ENCODE peak calls at places on chromosomes 4 and X, in seven cellular contexts. One of them, this sample, is unnamed. For H3K9me3 and H3K36me3, the result is how much of the 10 kb centered on the place peaks cover.

GRCh38 chr4:47373729-47374128 is 89.8 kb downstream of the COMMD8 start:
- DNase-seq in upper lobe of right lung: no peak
- DNase-seq in GM23248: no peak
- DNase-seq in tibial artery: no peak
- DNase-seq in neural progenitor cell: no peak
- DNase-seq in lung: no peak
- DNase-seq in adrenal gland: no peak
- DNase-seq in this sample: no peak

GRCh38 chr4:15063341-15063740 is 61.1 kb downstream of the CPEB2 start:
- DNase-seq in upper lobe of right lung: no peak
- DNase-seq in GM23248: no peak
- DNase-seq in tibial artery: no peak
- DNase-seq in neural progenitor cell: no peak
- DNase-seq in lung: no peak
- DNase-seq in adrenal gland: no peak
- DNase-seq in this sample: no peak

GRCh38 chr4:80172203-80172602 is 25.1 kb upstream of the PRDM8 start:
- DNase-seq in upper lobe of right lung: no peak
- DNase-seq in GM23248: peak
- DNase-seq in tibial artery: no peak
- DNase-seq in neural progenitor cell: no peak
- DNase-seq in lung: no peak
- DNase-seq in adrenal gland: no peak
- DNase-seq in this sample: no peak

GRCh38 chr4:88585908-88586307 is 6.4 kb upstream of the HERC3 start:
- DNase-seq in upper lobe of right lung: no peak
- DNase-seq in GM23248: peak
- DNase-seq in tibial artery: no peak
- DNase-seq in neural progenitor cell: no peak
- DNase-seq in lung: no peak
- DNase-seq in adrenal gland: no peak
- DNase-seq in this sample: no peak

GRCh38 chrX:39603291-39603690 is 494.5 kb downstream of the BCOR start:
- DNase-seq in upper lobe of right lung: no peak
- DNase-seq in GM23248: no peak
- DNase-seq in tibial artery: no peak
- DNase-seq in neural progenitor cell: no peak
- DNase-seq in lung: no peak
- DNase-seq in adrenal gland: no peak
- DNase-seq in this sample: no peak

GRCh38 chr4:180449395-180449956 is 1793.7 kb upstream of the TENM3 start:
- DNase-seq in upper lobe of right lung: no peak
- DNase-seq in GM23248: no peak
- DNase-seq in tibial artery: no peak
- DNase-seq in neural progenitor cell: peak
- DNase-seq in lung: no peak
- DNase-seq in adrenal gland: peak
- DNase-seq in this sample: no peak

GRCh38 chr4:164802301-164802700 is 48.4 kb downstream of the SMIM31 start:
- DNase-seq in upper lobe of right lung: no peak
- DNase-seq in GM23248: no peak
- DNase-seq in tibial artery: no peak
- DNase-seq in neural progenitor cell: no peak
- DNase-seq in lung: no peak
- DNase-seq in adrenal gland: no peak
- DNase-seq in this sample: no peak

GRCh38 chrX:38654302-38654701 is 93.0 kb downstream of the TSPAN7 start:
- DNase-seq in upper lobe of right lung: no peak
- DNase-seq in GM23248: peak
- DNase-seq in tibial artery: no peak
- DNase-seq in neural progenitor cell: peak
- DNase-seq in lung: no peak
- DNase-seq in adrenal gland: no peak
- DNase-seq in this sample: no peak

GRCh38 chr4:183356931-183357675 is 34.9 kb upstream of the CLDN24 start:
- DNase-seq in upper lobe of right lung: peak
- DNase-seq in GM23248: no peak
- DNase-seq in tibial artery: no peak
- DNase-seq in neural progenitor cell: no peak
- DNase-seq in lung: no peak
- DNase-seq in adrenal gland: peak
- DNase-seq in this sample: no peak

GRCh38 chr4:66604192-66604591 is 933.9 kb upstream of the EPHA5 start:
- DNase-seq in upper lobe of right lung: no peak
- DNase-seq in GM23248: no peak
- DNase-seq in tibial artery: no peak
- DNase-seq in neural progenitor cell: no peak
- DNase-seq in lung: no peak
- DNase-seq in adrenal gland: no peak
- DNase-seq in this sample: no peak

GRCh38 chrX:67749536-67749935 is 205.7 kb downstream of the AR start:
- DNase-seq in upper lobe of right lung: no peak
- DNase-seq in GM23248: no peak
- DNase-seq in tibial artery: no peak
- DNase-seq in neural progenitor cell: no peak
- DNase-seq in lung: no peak
- DNase-seq in adrenal gland: no peak
- DNase-seq in this sample: no peak

GRCh38 chr4:139977838-139978604 is 176.0 kb downstream of the MAML3 start:
- DNase-seq in upper lobe of right lung: no peak
- DNase-seq in GM23248: no peak
- DNase-seq in tibial artery: no peak
- DNase-seq in neural progenitor cell: no peak
- DNase-seq in lung: peak
- DNase-seq in adrenal gland: no peak
- DNase-seq in this sample: no peak

GRCh38 chr4:30605616-30606015 is 114.6 kb upstream of the PCDH7 start:
- DNase-seq in upper lobe of right lung: no peak
- DNase-seq in GM23248: no peak
- DNase-seq in tibial artery: no peak
- DNase-seq in neural progenitor cell: no peak
- DNase-seq in lung: no peak
- DNase-seq in adrenal gland: no peak
- DNase-seq in this sample: no peak

GRCh38 chr4:174948826-174949225 is 30.7 kb downstream of the ADAM29 start:
- DNase-seq in upper lobe of right lung: no peak
- DNase-seq in GM23248: no peak
- DNase-seq in tibial artery: no peak
- DNase-seq in neural progenitor cell: no peak
- DNase-seq in lung: no peak
- DNase-seq in adrenal gland: no peak
- DNase-seq in this sample: no peak

GRCh38 chr4:38516194-38516593 is 147.8 kb upstream of the KLF3 start:
- DNase-seq in upper lobe of right lung: no peak
- DNase-seq in GM23248: no peak
- DNase-seq in tibial artery: no peak
- DNase-seq in neural progenitor cell: no peak
- DNase-seq in lung: no peak
- DNase-seq in adrenal gland: no peak
- DNase-seq in this sample: no peak

GRCh38 chr4:11670304-11670703 is 241.6 kb upstream of the HS3ST1 start:
- DNase-seq in upper lobe of right lung: no peak
- DNase-seq in GM23248: no peak
- DNase-seq in tibial artery: no peak
- DNase-seq in neural progenitor cell: no peak
- DNase-seq in lung: no peak
- DNase-seq in adrenal gland: no peak
- DNase-seq in this sample: no peak

GRCh38 chr4:88960576-88960975 is 96.4 kb downstream of the FAM13A start:
- DNase-seq in upper lobe of right lung: no peak
- DNase-seq in GM23248: no peak
- DNase-seq in tibial artery: no peak
- DNase-seq in neural progenitor cell: peak
- DNase-seq in lung: no peak
- DNase-seq in adrenal gland: no peak
- DNase-seq in this sample: no peak

GRCh38 chr4:149972407-149972806 is 105.8 kb upstream of the DCLK2 start:
- DNase-seq in upper lobe of right lung: no peak
- DNase-seq in GM23248: no peak
- DNase-seq in tibial artery: no peak
- DNase-seq in neural progenitor cell: no peak
- DNase-seq in lung: no peak
- DNase-seq in adrenal gland: no peak
- DNase-seq in this sample: no peak

GRCh38 chr4:18882468-18882867 is 860.9 kb upstream of the LCORL start:
- DNase-seq in upper lobe of right lung: no peak
- DNase-seq in GM23248: peak
- DNase-seq in tibial artery: no peak
- DNase-seq in neural progenitor cell: peak
- DNase-seq in lung: no peak
- DNase-seq in adrenal gland: no peak
- DNase-seq in this sample: no peak

DNA sequence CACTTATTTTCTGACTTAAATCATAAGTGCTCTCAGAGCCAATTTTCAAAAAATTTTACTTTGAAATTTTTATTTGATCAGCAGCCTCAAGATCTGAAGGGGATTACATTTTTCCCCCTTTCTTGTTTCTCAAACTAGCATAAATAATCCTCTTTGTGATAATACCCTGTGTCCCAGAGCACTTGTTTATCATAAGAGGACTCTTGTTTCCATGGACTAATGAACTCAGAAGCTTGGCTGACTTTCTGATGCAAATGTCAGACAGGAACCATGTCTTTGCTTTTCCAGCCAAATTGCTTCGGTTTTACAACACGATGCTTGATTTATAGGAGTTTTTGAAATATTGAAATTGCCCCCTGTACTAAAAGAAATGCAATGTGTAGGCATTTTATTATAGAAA is 859.3 kb upstream of the LCORL start:
- DNase-seq in upper lobe of right lung: no peak
- DNase-seq in GM23248: no peak
- DNase-seq in tibial artery: no peak
- DNase-seq in neural progenitor cell: no peak
- DNase-seq in lung: no peak
- DNase-seq in adrenal gland: no peak
- DNase-seq in this sample: no peak
- H3K9me3 ChIP-seq in upper lobe of right lung: under half
- H3K9me3 ChIP-seq in GM23248: under half
- H3K9me3 ChIP-seq in tibial artery: under half
- H3K9me3 ChIP-seq in neural progenitor cell: under half
- H3K9me3 ChIP-seq in lung: under half
- H3K9me3 ChIP-seq in adrenal gland: under half
- H3K9me3 ChIP-seq in this sample: under half

GRCh38 chr4:26420903-26421302 is 69.4 kb downstream of the CCKAR start:
- DNase-seq in upper lobe of right lung: no peak
- DNase-seq in GM23248: peak
- DNase-seq in tibial artery: no peak
- DNase-seq in neural progenitor cell: no peak
- DNase-seq in lung: no peak
- DNase-seq in adrenal gland: no peak
- DNase-seq in this sample: no peak
- H3K36me3 ChIP-seq in upper lobe of right lung: half or more
- H3K36me3 ChIP-seq in GM23248: under half
- H3K36me3 ChIP-seq in tibial artery: under half
- H3K36me3 ChIP-seq in neural progenitor cell: under half
- H3K36me3 ChIP-seq in lung: under half
- H3K36me3 ChIP-seq in adrenal gland: under half
- H3K36me3 ChIP-seq in this sample: under half

DNA sequence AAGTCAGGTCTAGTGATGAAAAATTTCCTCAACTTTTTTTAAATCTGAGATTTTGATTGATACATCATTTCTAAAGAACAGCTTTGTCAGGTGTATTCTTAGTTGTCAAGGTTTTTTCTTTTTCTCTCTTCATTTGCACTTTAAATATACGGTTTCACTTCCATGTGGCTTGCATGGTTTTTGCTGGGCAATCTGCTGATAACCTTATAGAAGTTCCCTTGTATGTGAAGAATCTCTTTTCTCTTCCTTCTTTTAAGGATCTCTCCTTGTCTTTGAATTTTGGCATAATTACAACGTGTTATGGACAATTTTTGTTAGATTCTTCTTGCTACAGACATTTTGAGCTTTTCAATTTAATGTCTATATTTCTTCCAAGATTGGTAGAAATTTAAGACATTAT is 76.4 kb downstream of the ZNF721 start:
- DNase-seq in upper lobe of right lung: no peak
- DNase-seq in GM23248: no peak
- DNase-seq in tibial artery: no peak
- DNase-seq in neural progenitor cell: no peak
- DNase-seq in lung: no peak
- DNase-seq in adrenal gland: no peak
- DNase-seq in this sample: no peak
- H3K9me3 ChIP-seq in upper lobe of right lung: half or more
- H3K9me3 ChIP-seq in GM23248: under half
- H3K9me3 ChIP-seq in tibial artery: half or more
- H3K9me3 ChIP-seq in neural progenitor cell: half or more
- H3K9me3 ChIP-seq in lung: under half
- H3K9me3 ChIP-seq in adrenal gland: under half
- H3K9me3 ChIP-seq in this sample: half or more

GRCh38 chr4:1927675-1928074 is 56.5 kb downstream of the NSD2 start:
- DNase-seq in upper lobe of right lung: no peak
- DNase-seq in GM23248: no peak
- DNase-seq in tibial artery: no peak
- DNase-seq in neural progenitor cell: no peak
- DNase-seq in lung: no peak
- DNase-seq in adrenal gland: no peak
- DNase-seq in this sample: no peak
- H3K36me3 ChIP-seq in upper lobe of right lung: under half
- H3K36me3 ChIP-seq in GM23248: under half
- H3K36me3 ChIP-seq in tibial artery: half or more
- H3K36me3 ChIP-seq in neural progenitor cell: under half
- H3K36me3 ChIP-seq in lung: under half
- H3K36me3 ChIP-seq in adrenal gland: under half
- H3K36me3 ChIP-seq in this sample: under half

GRCh38 chrX:146863566-146863965 is 49.0 kb upstream of the CXorf51A start:
- DNase-seq in upper lobe of right lung: no peak
- DNase-seq in GM23248: no peak
- DNase-seq in tibial artery: no peak
- DNase-seq in neural progenitor cell: no peak
- DNase-seq in lung: no peak
- DNase-seq in adrenal gland: no peak
- DNase-seq in this sample: no peak
- H3K9me3 ChIP-seq in upper lobe of right lung: under half
- H3K9me3 ChIP-seq in GM23248: under half
- H3K9me3 ChIP-seq in tibial artery: under half
- H3K9me3 ChIP-seq in neural progenitor cell: under half
- H3K9me3 ChIP-seq in lung: under half
- H3K9me3 ChIP-seq in adrenal gland: under half
- H3K9me3 ChIP-seq in this sample: under half

GRCh38 chr4:57220734-57221133 is 110.5 kb upstream of the IGFBP7 start:
- DNase-seq in upper lobe of right lung: no peak
- DNase-seq in GM23248: no peak
- DNase-seq in tibial artery: no peak
- DNase-seq in neural progenitor cell: no peak
- DNase-seq in lung: no peak
- DNase-seq in adrenal gland: no peak
- DNase-seq in this sample: no peak
- H3K36me3 ChIP-seq in upper lobe of right lung: under half
- H3K36me3 ChIP-seq in GM23248: under half
- H3K36me3 ChIP-seq in tibial artery: under half
- H3K36me3 ChIP-seq in neural progenitor cell: under half
- H3K36me3 ChIP-seq in lung: under half
- H3K36me3 ChIP-seq in adrenal gland: under half
- H3K36me3 ChIP-seq in this sample: under half

DNA sequence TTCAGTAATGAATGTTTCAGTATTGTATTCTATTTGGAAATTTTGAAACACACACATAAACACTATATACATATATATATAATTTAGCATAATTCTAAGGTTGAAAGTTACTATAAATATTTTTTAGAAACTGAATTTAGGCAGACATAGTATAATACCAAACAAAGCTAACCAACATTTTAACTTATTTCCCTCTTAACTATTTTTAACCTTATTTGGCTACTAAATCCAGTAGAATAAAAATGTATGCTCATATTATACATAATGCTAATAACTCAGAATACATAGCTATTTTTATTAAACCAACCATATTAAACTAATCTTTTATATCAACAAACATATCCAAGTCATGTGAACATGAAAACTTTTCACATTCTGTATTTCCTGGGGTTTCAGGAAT is 563.6 kb downstream of the ADGRL3 start:
- DNase-seq in upper lobe of right lung: no peak
- DNase-seq in GM23248: no peak
- DNase-seq in tibial artery: no peak
- DNase-seq in neural progenitor cell: no peak
- DNase-seq in lung: no peak
- DNase-seq in adrenal gland: no peak
- DNase-seq in this sample: no peak
- H3K9me3 ChIP-seq in upper lobe of right lung: under half
- H3K9me3 ChIP-seq in GM23248: under half
- H3K9me3 ChIP-seq in tibial artery: under half
- H3K9me3 ChIP-seq in neural progenitor cell: under half
- H3K9me3 ChIP-seq in lung: under half
- H3K9me3 ChIP-seq in adrenal gland: under half
- H3K9me3 ChIP-seq in this sample: under half